ENCODE peak calls at places on chromosome 19, in seven cellular contexts. J is heart left ventricle, D is heart right ventricle, U is tibial nerve, Z is DND-41, C is neural progenitor cell, F is endodermal cell. A is an unnamed sample. For H3K9me3, the result is how much of the 10 kb centered on the place peaks cover.

GRCh38 chr19:16911046-16911445 is 22.2 kb downstream of the F2RL3 start:
- DNase-seq in J (no peak), D (no peak), U (no peak), Z (no peak), C (no peak), F (no peak), A (no peak)

GRCh38 chr19:38908854-38909253 is 3.1 kb downstream of the CCER2 start:
- DNase-seq in J (no peak), D (no peak), U (no peak), Z (no peak), C (no peak), F (no peak), A (no peak)

GRCh38 chr19:54523403-54523802 is 20.8 kb downstream of the LAIR2 start:
- DNase-seq in J (no peak), D (no peak), U (no peak), Z (no peak), C (no peak), F (no peak), A (no peak)

GRCh38 chr19:17475541-17476115 is 5.3 kb downstream of the SLC27A1 start:
- DNase-seq in J (no peak), D (peak), U (peak), Z (no peak), C (no peak), F (no peak), A (no peak)

GRCh38 chr19:51295382-51296126 is 15.9 kb upstream of the IGLON5 start:
- DNase-seq in J (no peak), D (no peak), U (no peak), Z (no peak), C (peak), F (peak), A (no peak)

GRCh38 chr19:10984166-10984735 is 23.4 kb downstream of the SMARCA4 start:
- DNase-seq in J (no peak), D (no peak), U (no peak), Z (no peak), C (no peak), F (no peak), A (no peak)

GRCh38 chr19:17687857-17688784 is at the start of gene UNC13A:
- DNase-seq in J (peak), D (peak), U (no peak), Z (no peak), C (peak), F (peak), A (peak)

GRCh38 chr19:50492303-50493052 is 15.8 kb upstream of the GARIN5A start:
- DNase-seq in J (no peak), D (no peak), U (no peak), Z (peak), C (peak), F (peak), A (peak)

GRCh38 chr19:53333466-53334449 is at the start of gene ZNF845:
- DNase-seq in J (peak), D (peak), U (peak), Z (peak), C (peak), F (peak), A (peak)

GRCh38 chr19:37519890-37520289 is 13.2 kb downstream of the ZNF793 start:
- DNase-seq in J (no peak), D (no peak), U (no peak), Z (no peak), C (no peak), F (no peak), A (no peak)

GRCh38 chr19:58001895-58002369 is 688 bp downstream of the ZNF606 start:
- DNase-seq in J (no peak), D (no peak), U (no peak), Z (peak), C (no peak), F (no peak), A (peak)

GRCh38 chr19:3813473-3814392 is 27.6 kb upstream of the MATK start:
- DNase-seq in J (no peak), D (no peak), U (no peak), Z (no peak), C (no peak), F (peak), A (no peak)

GRCh38 chr19:29842471-29843179 is 30.8 kb downstream of the CCNE1 start:
- DNase-seq in J (no peak), D (no peak), U (no peak), Z (no peak), C (no peak), F (no peak), A (no peak)

GRCh38 chr19:35108730-35109129 is 6.9 kb upstream of the FXYD3 start:
- DNase-seq in J (no peak), D (no peak), U (no peak), Z (no peak), C (no peak), F (no peak), A (no peak)

GRCh38 chr19:47112166-47112663 is 1.4 kb downstream of the ZC3H4 start:
- DNase-seq in J (peak), D (peak), U (peak), Z (peak), C (peak), F (peak), A (peak)

GRCh38 chr19:13330285-13330684 is 176.0 kb downstream of the CACNA1A start:
- DNase-seq in J (no peak), D (no peak), U (no peak), Z (no peak), C (no peak), F (no peak), A (no peak)

GRCh38 chr19:7831452-7831851 is 1.4 kb downstream of the EVI5L start:
- DNase-seq in J (no peak), D (no peak), U (no peak), Z (no peak), C (peak), F (peak), A (no peak)

GRCh38 chr19:53078668-53079067 is 24.6 kb downstream of the ZNF160 start:
- DNase-seq in J (no peak), D (no peak), U (no peak), Z (no peak), C (no peak), F (no peak), A (no peak)

GRCh38 chr19:17847538-17848366 is at the start of gene JAK3:
- DNase-seq in J (peak), D (peak), U (no peak), Z (peak), C (peak), F (peak), A (peak)

GRCh38 chr19:11551603-11552235 is 7.3 kb downstream of the ELOF1 start:
- DNase-seq in J (no peak), D (no peak), U (no peak), Z (peak), C (peak), F (peak), A (no peak)

GRCh38 chr19:53394522-53394973 is 401 bp upstream of the ZNF765 start:
- DNase-seq in J (peak), D (peak), U (peak), Z (peak), C (peak), F (peak), A (no peak)

GRCh38 chr19:42634409-42635232 is 39.9 kb upstream of the CEACAM8 start:
- DNase-seq in J (no peak), D (no peak), U (no peak), Z (peak), C (peak), F (peak), A (no peak)

GRCh38 chr19:33373701-33374405 is at the start of gene CEBPG:
- DNase-seq in J (peak), D (peak), U (no peak), Z (peak), C (peak), F (no peak), A (no peak)

GRCh38 chr19:13633109-13633508 is 126.8 kb upstream of the CACNA1A start:
- DNase-seq in J (no peak), D (no peak), U (no peak), Z (no peak), C (peak), F (no peak), A (no peak)

GRCh38 chr19:15862444-15862843 is 35.4 kb downstream of the CYP4F2 start:
- DNase-seq in J (no peak), D (no peak), U (no peak), Z (no peak), C (no peak), F (no peak), A (no peak)

GRCh38 chr19:56750658-56751057 is 79.1 kb upstream of the ZNF835 start:
- DNase-seq in J (no peak), D (no peak), U (no peak), Z (no peak), C (no peak), F (no peak), A (no peak)

GRCh38 chr19:31430381-31430780 is 81.1 kb upstream of the TSHZ3 start:
- DNase-seq in J (no peak), D (no peak), U (no peak), Z (no peak), C (no peak), F (no peak), A (no peak)

GRCh38 chr19:32457540-32457939 is 52.0 kb downstream of the DPY19L3 start:
- DNase-seq in J (no peak), D (no peak), U (no peak), Z (no peak), C (no peak), F (no peak), A (no peak)

GRCh38 chr19:33954686-33955085 is 158.0 kb downstream of the KCTD15 start:
- DNase-seq in J (no peak), D (no peak), U (no peak), Z (no peak), C (no peak), F (peak), A (no peak)

GRCh38 chr19:30664358-30665058 is 292.3 kb downstream of the ZNF536 start:
- DNase-seq in J (peak), D (peak), U (no peak), Z (no peak), C (peak), F (peak), A (no peak)

GRCh38 chr19:42293539-42293938 is 8.4 kb upstream of the PRR19 start:
- DNase-seq in J (no peak), D (no peak), U (no peak), Z (no peak), C (peak), F (peak), A (no peak)

GRCh38 chr19:45340899-45341453 is 426 bp downstream of the KLC3 start:
- DNase-seq in J (no peak), D (no peak), U (no peak), Z (no peak), C (peak), F (peak), A (peak)

GRCh38 chr19:46818812-46819211 is 30.4 kb upstream of the SLC1A5 start:
- DNase-seq in J (no peak), D (no peak), U (no peak), Z (peak), C (no peak), F (peak), A (no peak)

GRCh38 chr19:41457241-41457640 is 14.3 kb downstream of the ERICH4 start:
- DNase-seq in J (no peak), D (no peak), U (no peak), Z (no peak), C (no peak), F (no peak), A (no peak)

GRCh38 chr19:49441210-49441959 is at the start of gene SLC17A7:
- DNase-seq in J (peak), D (peak), U (peak), Z (peak), C (peak), F (peak), A (no peak)
- TF ChIP-seq CTCF in J (no peak), D (no peak), U (no peak), Z (no peak), C (no peak), F (peak), A (no peak)

GRCh38 chr19:2330255-2330631 is 1.8 kb downstream of the SPPL2B start:
- DNase-seq in J (no peak), D (no peak), U (no peak), Z (no peak), C (no peak), F (no peak), A (no peak)
- H3K27ac ChIP-seq in J (no peak), D (no peak), U (no peak), Z (peak), C (no peak), F (no peak), A (no peak)

GRCh38 chr19:19943848-19944582 is 43.3 kb downstream of the ZNF93 start:
- DNase-seq in J (no peak), D (no peak), U (no peak), Z (no peak), C (no peak), F (no peak), A (no peak)

GRCh38 chr19:19948800-19949199 is 48.1 kb downstream of the ZNF93 start:
- DNase-seq in J (no peak), D (no peak), U (no peak), Z (peak), C (no peak), F (no peak), A (no peak)

GRCh38 chr19:19946226-19946625 is 45.5 kb downstream of the ZNF93 start:
- DNase-seq in J (no peak), D (no peak), U (no peak), Z (no peak), C (no peak), F (no peak), A (no peak)

DNA sequence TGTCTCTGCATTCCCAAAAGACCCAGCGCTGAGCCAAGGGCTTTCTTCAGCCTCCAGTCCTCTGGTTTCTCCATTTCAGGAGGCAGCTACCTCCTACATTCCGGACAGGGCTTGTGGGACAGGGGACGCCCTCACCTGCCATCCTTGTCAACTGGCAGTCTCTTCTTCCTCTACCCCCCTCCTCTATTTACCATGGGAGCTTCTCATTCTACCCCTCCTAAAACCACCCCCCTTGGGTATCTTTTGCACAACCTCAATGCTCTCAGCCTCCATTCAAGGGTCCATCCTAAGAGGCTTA is 43.8 kb downstream of the ZNF93 start:
- DNase-seq in J (no peak), D (no peak), U (no peak), Z (no peak), C (no peak), F (no peak), A (no peak)
- H3K9me3 ChIP-seq in J (under half), D (under half), U (under half), Z (under half), C (under half), F (under half), A (under half)

GRCh38 chr19:18895828-18896341 is at the start of gene CERS1:
- DNase-seq in J (peak), D (no peak), U (no peak), Z (no peak), C (peak), F (peak), A (no peak)

GRCh38 chr19:18897108-18898029 is 1.4 kb upstream of the CERS1 start:
- DNase-seq in J (peak), D (no peak), U (no peak), Z (no peak), C (no peak), F (no peak), A (no peak)

GRCh38 chr19:18898081-18898532 is 2.1 kb upstream of the CERS1 start:
- DNase-seq in J (no peak), D (no peak), U (no peak), Z (no peak), C (peak), F (no peak), A (no peak)

GRCh38 chr19:18895038-18895827 is 725 bp downstream of the CERS1 start:
- DNase-seq in J (peak), D (no peak), U (no peak), Z (no peak), C (peak), F (peak), A (no peak)

DNA sequence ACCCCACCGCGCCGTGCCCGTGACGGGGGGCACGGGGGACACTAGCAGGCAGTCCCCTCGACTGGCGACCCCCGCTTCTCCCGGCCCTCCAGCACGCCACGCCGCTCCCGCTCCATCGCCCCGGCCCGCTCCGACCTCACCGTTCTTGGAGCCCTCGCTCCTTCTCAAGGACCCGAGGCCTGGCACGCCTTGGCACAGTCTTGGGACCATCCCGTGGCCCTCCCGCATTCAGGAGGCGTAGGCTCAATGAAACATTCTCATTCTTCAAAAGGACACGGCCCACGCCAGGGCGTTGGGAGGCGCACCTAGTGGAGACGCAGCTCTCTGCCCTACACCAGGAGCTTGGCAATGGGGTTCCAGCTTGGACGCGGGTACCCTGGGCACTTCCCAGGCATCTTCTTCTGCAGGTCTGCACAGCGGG is 473 bp upstream of the CERS1 start:
- DNase-seq in J (peak), D (no peak), U (no peak), Z (no peak), C (peak), F (peak), A (no peak)
- TF ChIP-seq CTCF in J (no peak), D (no peak), U (no peak), Z (no peak), C (no peak), F (peak), A (no peak)

GRCh38 chr19:5107432-5108122 is 138.7 kb downstream of the KDM4B start:
- DNase-seq in J (peak), D (peak), U (no peak), Z (no peak), C (no peak), F (no peak), A (no peak)
- H3K27ac ChIP-seq in J (peak), D (peak), U (no peak), Z (no peak), C (no peak), F (peak), A (no peak)